ENCODE peak calls at places on chromosome 12, in five cellular contexts. One of them, this sample, is unnamed.

GRCh38 chr12:47811070-47811391 is 8.7 kb downstream of the HDAC7 start:
- DNase-seq in AG10803: no peak
- DNase-seq in fibroblast of mammary gland: no peak
- DNase-seq in CD8-positive, alpha-beta T cell: no peak
- DNase-seq in right lobe of liver: no peak
- DNase-seq in this sample: no peak

GRCh38 chr12:124904306-124905098 is 9.9 kb downstream of the UBC start:
- DNase-seq in fibroblast of mammary gland: peak
- DNase-seq in CD8-positive, alpha-beta T cell: no peak
- DNase-seq in right lobe of liver: peak
- DNase-seq in AG10803: peak
- DNase-seq in this sample: no peak

GRCh38 chr12:45878630-45879255 is 111.6 kb downstream of the SCAF11 start:
- DNase-seq in CD8-positive, alpha-beta T cell: no peak
- DNase-seq in AG10803: peak
- DNase-seq in fibroblast of mammary gland: peak
- DNase-seq in right lobe of liver: no peak
- DNase-seq in this sample: no peak

GRCh38 chr12:8890313-8891084 is 23.8 kb upstream of the PHC1 start:
- DNase-seq in fibroblast of mammary gland: peak
- DNase-seq in CD8-positive, alpha-beta T cell: peak
- DNase-seq in right lobe of liver: peak
- DNase-seq in AG10803: peak
- DNase-seq in this sample: no peak

GRCh38 chr12:63228853-63229252 is 77.9 kb upstream of the AVPR1A start:
- DNase-seq in AG10803: no peak
- DNase-seq in fibroblast of mammary gland: no peak
- DNase-seq in CD8-positive, alpha-beta T cell: no peak
- DNase-seq in right lobe of liver: no peak
- DNase-seq in this sample: no peak

GRCh38 chr12:124479680-124480468 is 87.5 kb downstream of the NCOR2 start:
- DNase-seq in AG10803: no peak
- DNase-seq in fibroblast of mammary gland: no peak
- DNase-seq in CD8-positive, alpha-beta T cell: no peak
- DNase-seq in right lobe of liver: no peak
- DNase-seq in this sample: no peak

GRCh38 chr12:132610051-132610759 is at the start of gene LRCOL1:
- DNase-seq in CD8-positive, alpha-beta T cell: no peak
- DNase-seq in fibroblast of mammary gland: peak
- DNase-seq in AG10803: peak
- DNase-seq in right lobe of liver: no peak
- DNase-seq in this sample: no peak

GRCh38 chr12:104457746-104458644 is 1.2 kb downstream of the CHST11 start:
- DNase-seq in CD8-positive, alpha-beta T cell: peak
- DNase-seq in right lobe of liver: no peak
- DNase-seq in AG10803: peak
- DNase-seq in fibroblast of mammary gland: no peak
- DNase-seq in this sample: peak

GRCh38 chr12:52521581-52522266 is 1.5 kb upstream of the KRT5 start:
- DNase-seq in fibroblast of mammary gland: peak
- DNase-seq in right lobe of liver: no peak
- DNase-seq in AG10803: peak
- DNase-seq in CD8-positive, alpha-beta T cell: no peak
- DNase-seq in this sample: no peak

GRCh38 chr12:118743896-118744700 is 237.2 kb upstream of the SRRM4 start:
- DNase-seq in AG10803: no peak
- DNase-seq in fibroblast of mammary gland: no peak
- DNase-seq in CD8-positive, alpha-beta T cell: no peak
- DNase-seq in right lobe of liver: no peak
- DNase-seq in this sample: no peak

GRCh38 chr12:3154006-3154405 is 76.8 kb downstream of the TSPAN9 start:
- DNase-seq in right lobe of liver: no peak
- DNase-seq in AG10803: no peak
- DNase-seq in CD8-positive, alpha-beta T cell: no peak
- DNase-seq in fibroblast of mammary gland: no peak
- DNase-seq in this sample: no peak

GRCh38 chr12:117012189-117012805 is 86.9 kb downstream of the TESC start:
- DNase-seq in CD8-positive, alpha-beta T cell: no peak
- DNase-seq in fibroblast of mammary gland: peak
- DNase-seq in right lobe of liver: no peak
- DNase-seq in AG10803: peak
- DNase-seq in this sample: no peak

GRCh38 chr12:28443337-28443736 is 253.1 kb downstream of the CCDC91 start:
- DNase-seq in AG10803: no peak
- DNase-seq in fibroblast of mammary gland: no peak
- DNase-seq in right lobe of liver: no peak
- DNase-seq in CD8-positive, alpha-beta T cell: no peak
- DNase-seq in this sample: no peak

GRCh38 chr12:107448198-107448597 is 237.4 kb upstream of the PWP1 start:
- DNase-seq in AG10803: no peak
- DNase-seq in CD8-positive, alpha-beta T cell: no peak
- DNase-seq in right lobe of liver: no peak
- DNase-seq in fibroblast of mammary gland: peak
- DNase-seq in this sample: no peak

GRCh38 chr12:118455327-118455726 is 79.0 kb downstream of the SUDS3 start:
- DNase-seq in right lobe of liver: no peak
- DNase-seq in AG10803: no peak
- DNase-seq in fibroblast of mammary gland: no peak
- DNase-seq in CD8-positive, alpha-beta T cell: no peak
- DNase-seq in this sample: no peak

GRCh38 chr12:121189061-121189886 is 20.7 kb upstream of the P2RX4 start:
- DNase-seq in CD8-positive, alpha-beta T cell: no peak
- DNase-seq in AG10803: no peak
- DNase-seq in fibroblast of mammary gland: no peak
- DNase-seq in right lobe of liver: no peak
- DNase-seq in this sample: no peak

GRCh38 chr12:64256166-64256800 is 34.2 kb upstream of the KICS2 start:
- DNase-seq in CD8-positive, alpha-beta T cell: peak
- DNase-seq in AG10803: peak
- DNase-seq in fibroblast of mammary gland: peak
- DNase-seq in right lobe of liver: no peak
- DNase-seq in this sample: no peak

GRCh38 chr12:89280833-89281533 is 71.3 kb downstream of the DUSP6 start:
- DNase-seq in right lobe of liver: no peak
- DNase-seq in fibroblast of mammary gland: peak
- DNase-seq in CD8-positive, alpha-beta T cell: no peak
- DNase-seq in AG10803: peak
- DNase-seq in this sample: no peak

GRCh38 chr12:93199831-93200236 is 177.9 kb upstream of the NUDT4 start:
- DNase-seq in right lobe of liver: no peak
- DNase-seq in fibroblast of mammary gland: peak
- DNase-seq in CD8-positive, alpha-beta T cell: no peak
- DNase-seq in AG10803: no peak
- DNase-seq in this sample: no peak

GRCh38 chr12:6280053-6280469 is 30.4 kb upstream of the PLEKHG6 start:
- DNase-seq in fibroblast of mammary gland: peak
- DNase-seq in CD8-positive, alpha-beta T cell: no peak
- DNase-seq in AG10803: peak
- DNase-seq in right lobe of liver: no peak
- DNase-seq in this sample: no peak

GRCh38 chr12:6279631-6280030 is 30.9 kb upstream of the PLEKHG6 start:
- DNase-seq in right lobe of liver: no peak
- DNase-seq in fibroblast of mammary gland: no peak
- DNase-seq in AG10803: no peak
- DNase-seq in CD8-positive, alpha-beta T cell: no peak
- DNase-seq in this sample: no peak

GRCh38 chr12:6278439-6279255 is 31.8 kb upstream of the PLEKHG6 start:
- DNase-seq in CD8-positive, alpha-beta T cell: peak
- DNase-seq in right lobe of liver: peak
- DNase-seq in AG10803: peak
- DNase-seq in fibroblast of mammary gland: peak
- DNase-seq in this sample: peak

GRCh38 chr12:6277982-6278438 is 32.5 kb upstream of the PLEKHG6 start:
- DNase-seq in right lobe of liver: peak
- DNase-seq in AG10803: no peak
- DNase-seq in CD8-positive, alpha-beta T cell: no peak
- DNase-seq in fibroblast of mammary gland: no peak
- DNase-seq in this sample: peak

DNA sequence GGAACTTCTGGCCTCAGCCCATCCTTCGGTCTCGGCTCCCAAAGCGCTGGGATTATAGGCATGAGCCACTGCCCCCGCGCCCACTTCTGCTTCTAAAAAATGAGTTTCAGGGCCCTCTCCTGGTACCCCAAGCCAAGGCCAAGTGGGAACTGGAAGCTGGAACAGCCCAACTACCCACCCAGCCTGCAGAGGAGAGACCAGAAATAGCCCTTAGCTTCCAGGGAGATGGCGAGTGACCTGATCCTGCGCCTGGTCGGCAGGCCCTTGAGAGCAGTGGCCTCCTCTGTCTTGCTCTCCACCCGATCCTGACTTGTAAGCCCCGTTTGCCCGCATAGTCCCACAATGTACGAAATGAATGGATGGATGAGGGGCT is 31.2 kb upstream of the PLEKHG6 start:
- DNase-seq in right lobe of liver: no peak
- DNase-seq in fibroblast of mammary gland: no peak
- DNase-seq in CD8-positive, alpha-beta T cell: no peak
- DNase-seq in AG10803: no peak
- DNase-seq in this sample: no peak
- H3K4me3 ChIP-seq in right lobe of liver: no peak
- H3K4me3 ChIP-seq in fibroblast of mammary gland: no peak
- H3K4me3 ChIP-seq in CD8-positive, alpha-beta T cell: no peak
- H3K4me3 ChIP-seq in AG10803: no peak
- H3K4me3 ChIP-seq in this sample: no peak

DNA sequence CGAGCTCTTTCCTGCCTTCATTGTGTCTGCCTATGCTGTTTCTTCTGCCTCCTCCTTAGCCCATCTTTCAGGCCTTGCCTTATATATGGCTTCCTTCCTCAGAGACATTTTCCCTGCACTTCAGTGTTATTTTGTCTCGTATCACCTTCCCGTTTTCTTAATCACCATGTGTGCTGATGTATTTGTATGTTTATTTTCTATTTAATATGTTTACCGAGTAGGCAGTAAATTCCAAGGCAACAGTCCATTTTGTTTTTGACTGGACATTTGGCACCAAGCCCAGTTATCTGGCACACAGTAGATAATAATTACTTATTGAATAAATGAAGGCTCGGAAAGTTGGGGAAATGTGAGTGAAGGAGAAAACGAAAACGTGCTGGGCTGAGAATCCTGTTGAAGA is 4.6 kb upstream of the POU6F1 start:
- DNase-seq in AG10803: no peak
- DNase-seq in fibroblast of mammary gland: no peak
- DNase-seq in right lobe of liver: no peak
- DNase-seq in CD8-positive, alpha-beta T cell: no peak
- DNase-seq in this sample: no peak
- H3K4me3 ChIP-seq in AG10803: no peak
- H3K4me3 ChIP-seq in fibroblast of mammary gland: no peak
- H3K4me3 ChIP-seq in right lobe of liver: no peak
- H3K4me3 ChIP-seq in CD8-positive, alpha-beta T cell: no peak
- H3K4me3 ChIP-seq in this sample: no peak

GRCh38 chr12:95072900-95073697 is at the start of gene NR2C1:
- DNase-seq in CD8-positive, alpha-beta T cell: peak
- DNase-seq in fibroblast of mammary gland: peak
- DNase-seq in AG10803: peak
- DNase-seq in right lobe of liver: peak
- DNase-seq in this sample: peak
- H3K4me3 ChIP-seq in CD8-positive, alpha-beta T cell: peak
- H3K4me3 ChIP-seq in fibroblast of mammary gland: peak
- H3K4me3 ChIP-seq in AG10803: peak
- H3K4me3 ChIP-seq in right lobe of liver: peak
- H3K4me3 ChIP-seq in this sample: peak

DNA sequence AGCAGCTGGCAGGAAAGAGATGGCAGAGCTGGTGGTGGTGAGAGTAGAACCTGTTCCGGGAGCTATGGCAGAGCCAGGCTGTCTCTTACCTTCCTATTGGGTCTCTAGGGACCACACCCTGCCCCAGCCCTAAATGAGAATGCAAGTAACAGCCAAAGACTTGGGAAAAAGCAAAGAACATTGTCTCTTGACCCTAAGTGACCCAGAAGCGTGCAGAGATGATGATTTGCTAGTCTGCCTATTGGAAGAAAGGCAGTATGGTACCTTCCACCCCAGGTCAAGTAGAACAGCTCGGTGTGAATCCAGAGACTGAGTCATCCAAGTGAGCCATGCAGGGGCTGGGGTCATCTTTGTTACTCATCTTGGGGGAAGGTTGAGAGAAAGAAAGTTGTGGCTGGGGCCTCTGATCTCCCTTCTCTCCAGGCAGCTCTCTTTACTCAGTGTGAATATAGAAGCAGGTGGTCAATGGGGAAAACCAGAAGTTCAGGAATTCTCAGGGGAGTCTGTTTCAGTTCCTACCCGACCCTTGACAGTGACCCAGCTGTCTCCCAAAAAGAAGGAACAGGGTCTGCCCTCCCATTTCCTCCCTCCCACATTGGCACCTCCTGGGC is 1.7 kb downstream of the BLOC1S1 start:
- DNase-seq in AG10803: no peak
- DNase-seq in right lobe of liver: no peak
- DNase-seq in CD8-positive, alpha-beta T cell: no peak
- DNase-seq in fibroblast of mammary gland: peak
- DNase-seq in this sample: no peak
- H3K4me3 ChIP-seq in AG10803: peak
- H3K4me3 ChIP-seq in right lobe of liver: peak
- H3K4me3 ChIP-seq in CD8-positive, alpha-beta T cell: no peak
- H3K4me3 ChIP-seq in fibroblast of mammary gland: peak
- H3K4me3 ChIP-seq in this sample: peak

DNA sequence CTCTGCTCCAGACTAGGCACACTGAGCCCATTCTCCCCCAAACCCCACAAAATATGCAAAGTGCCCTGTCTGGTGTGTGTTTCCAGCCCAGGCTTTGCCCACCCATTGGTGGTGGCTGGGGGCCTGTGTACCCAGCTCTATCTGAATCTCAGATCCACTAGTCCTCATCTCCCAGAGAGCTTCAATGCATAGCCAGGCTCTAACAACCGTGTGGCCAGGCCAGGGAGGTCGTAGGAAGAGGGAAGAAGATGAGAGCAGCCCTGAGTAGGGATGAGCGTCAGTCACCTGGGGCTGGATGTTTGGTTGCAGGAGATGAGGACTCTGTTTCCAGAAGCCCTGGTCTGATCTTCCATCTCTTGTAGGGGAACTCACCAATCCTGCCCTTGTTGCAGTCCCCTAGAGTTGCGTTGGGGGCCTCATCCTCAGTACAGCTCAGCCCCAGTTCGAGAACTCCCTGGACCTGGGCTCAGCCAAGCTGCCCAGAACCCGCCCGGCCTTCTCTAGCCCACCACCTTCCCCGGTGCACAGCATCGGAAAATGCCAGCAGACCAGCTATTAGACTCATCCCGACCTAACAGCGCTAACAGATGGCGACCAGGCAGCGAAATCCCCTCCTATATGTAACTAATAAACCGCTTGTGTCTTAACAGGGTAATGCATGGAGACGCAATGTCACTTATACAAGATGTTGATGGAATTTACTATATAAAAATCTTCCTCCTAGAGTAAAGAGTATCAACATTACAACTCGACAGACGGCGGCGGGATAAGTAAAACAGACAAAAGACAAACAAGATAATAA is 3.2 kb upstream of the LHX5 start:
- DNase-seq in AG10803: no peak
- DNase-seq in CD8-positive, alpha-beta T cell: no peak
- DNase-seq in right lobe of liver: no peak
- DNase-seq in fibroblast of mammary gland: no peak
- DNase-seq in this sample: no peak
- H3K4me3 ChIP-seq in AG10803: no peak
- H3K4me3 ChIP-seq in CD8-positive, alpha-beta T cell: no peak
- H3K4me3 ChIP-seq in right lobe of liver: no peak
- H3K4me3 ChIP-seq in fibroblast of mammary gland: no peak
- H3K4me3 ChIP-seq in this sample: no peak

GRCh38 chr12:12915654-12916053 is 24.3 kb downstream of the GPRC5A start:
- DNase-seq in fibroblast of mammary gland: no peak
- DNase-seq in AG10803: no peak
- DNase-seq in right lobe of liver: no peak
- DNase-seq in CD8-positive, alpha-beta T cell: no peak
- DNase-seq in this sample: no peak
- H3K4me3 ChIP-seq in fibroblast of mammary gland: no peak
- H3K4me3 ChIP-seq in AG10803: no peak
- H3K4me3 ChIP-seq in right lobe of liver: no peak
- H3K4me3 ChIP-seq in CD8-positive, alpha-beta T cell: no peak
- H3K4me3 ChIP-seq in this sample: no peak

This sample was measured in GM06990.